ENCODE peak calls at places on chromosomes 12 and 14, in nine cellular contexts. T is lung, H is psoas muscle, B is suprapubic skin, L is brain microvascular endothelial cell, Q is thyroid gland, A is right lobe of liver, U is heart left ventricle, C is mammary epithelial cell. K is an unnamed sample.
A peak's percentile ranks its signal among the peaks of the same experiment; 100 is the strongest.

GRCh38 chr12:3205742-3206519 is 128.8 kb downstream of the TSPAN9 start:
- DNase-seq in T (no peak), H (peak; percentile 64), B (no peak), L (no peak), Q (no peak), A (no peak), U (no peak), C (no peak), K (no peak)

GRCh38 chr12:75482636-75483035 is 2.1 kb downstream of the GLIPR1 start:
- DNase-seq in T (no peak), H (no peak), B (no peak), L (no peak), Q (no peak), A (no peak), U (no peak), C (no peak), K (no peak)

GRCh38 chr14:63487724-63488123 is 55.5 kb downstream of the PPP2R5E start:
- DNase-seq in T (no peak), H (no peak), B (no peak), L (no peak), Q (no peak), A (no peak), U (no peak), C (no peak), K (no peak)

GRCh38 chr14:94027566-94028449 is 1.7 kb downstream of the OTUB2 start:
- DNase-seq in T (no peak), H (peak; percentile 46), B (no peak), L (no peak), Q (peak; percentile 81), A (peak; percentile 74), U (no peak), C (peak; percentile 52), K (no peak)

GRCh38 chr12:69904761-69905160 is 79.7 kb downstream of the MYRFL start:
- DNase-seq in T (no peak), H (no peak), B (no peak), L (peak; percentile 69), Q (no peak), A (no peak), U (no peak), C (no peak), K (peak; percentile 87)

GRCh38 chr14:93977790-93978581 is 1.6 kb upstream of the ASB2 start:
- DNase-seq in T (no peak), H (peak; percentile 29), B (no peak), L (no peak), Q (no peak), A (no peak), U (no peak), C (peak; percentile 42), K (no peak)

GRCh38 chr12:122013792-122014590 is 7.7 kb upstream of the BCL7A start:
- DNase-seq in T (no peak), H (no peak), B (no peak), L (no peak), Q (no peak), A (no peak), U (no peak), C (no peak), K (no peak)

GRCh38 chr12:120698677-120699076 is 11.6 kb upstream of the UNC119B start:
- DNase-seq in T (no peak), H (no peak), B (no peak), L (no peak), Q (no peak), A (no peak), U (no peak), C (no peak), K (no peak)

GRCh38 chr14:29311983-29312382 is 545.4 kb downstream of the FOXG1 start:
- DNase-seq in T (no peak), H (no peak), B (no peak), L (no peak), Q (no peak), A (no peak), U (no peak), C (no peak), K (no peak)

GRCh38 chr12:54053625-54054441 is at the start of gene HOXC4:
- DNase-seq in T (no peak), H (no peak), B (no peak), L (no peak), Q (no peak), A (no peak), U (no peak), C (no peak), K (no peak)

GRCh38 chr12:54055522-54055921 is 1.9 kb downstream of the HOXC4 start:
- DNase-seq in T (no peak), H (no peak), B (no peak), L (no peak), Q (no peak), A (no peak), U (no peak), C (no peak), K (no peak)

GRCh38 chr12:54052745-54053624 is 650 bp upstream of the HOXC4 start:
- DNase-seq in T (no peak), H (no peak), B (no peak), L (no peak), Q (no peak), A (no peak), U (no peak), C (no peak), K (no peak)

GRCh38 chr12:54056110-54056509 is 2.5 kb downstream of the HOXC4 start:
- DNase-seq in T (no peak), H (no peak), B (no peak), L (no peak), Q (no peak), A (no peak), U (no peak), C (no peak), K (no peak)

DNA sequence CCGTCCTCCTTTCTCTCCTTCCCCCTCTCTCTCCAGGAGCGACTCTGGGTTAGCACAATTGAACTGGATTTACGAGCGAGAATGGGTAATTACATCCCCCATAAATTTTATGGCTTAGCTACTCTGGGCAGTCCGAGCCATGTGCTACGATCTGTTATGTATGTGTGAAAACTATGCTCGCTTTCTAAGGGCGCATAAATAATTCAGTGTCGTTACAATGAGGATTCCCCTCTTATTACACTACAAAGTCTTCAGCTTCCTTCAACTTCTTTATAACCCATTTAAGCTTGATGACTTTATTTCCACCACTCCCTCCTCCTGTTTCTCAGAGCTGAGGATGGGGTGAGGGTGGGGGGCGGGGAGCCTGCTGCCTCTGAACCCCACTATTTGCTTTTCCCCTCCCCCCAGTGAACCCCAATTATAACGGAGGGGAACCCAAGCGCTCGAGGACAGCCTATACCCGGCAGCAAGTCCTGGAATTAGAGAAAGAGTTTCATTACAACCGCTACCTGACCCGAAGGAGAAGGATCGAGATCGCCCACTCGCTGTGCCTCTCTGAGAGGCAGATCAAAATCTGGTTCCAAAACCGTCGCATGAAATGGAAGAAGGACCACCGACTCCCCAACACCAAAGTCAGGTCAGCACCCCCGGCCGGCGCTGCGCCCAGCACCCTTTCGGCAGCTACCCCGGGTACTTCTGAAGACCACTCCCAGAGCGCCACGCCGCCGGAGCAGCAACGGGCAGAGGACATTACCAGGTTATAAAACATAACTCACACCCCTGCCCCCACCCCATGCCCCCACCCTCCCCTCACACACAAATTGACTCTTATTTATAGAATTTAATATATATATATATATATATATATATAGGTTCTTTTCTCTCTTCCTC is 1.1 kb downstream of the HOXC4 start:
- DNase-seq in T (no peak), H (no peak), B (no peak), L (no peak), Q (no peak), A (no peak), U (no peak), C (no peak), K (no peak)
- H3K4me3 ChIP-seq in T (no peak overlapping the region), H (peak overlapping the region; percentile 63), B (peak overlapping the region; percentile 36), L (peak overlapping the region; percentile 31), Q (no peak overlapping the region), A (no peak overlapping the region), U (no peak overlapping the region), C (peak overlapping the region; percentile 71), K (no peak overlapping the region)

DNA sequence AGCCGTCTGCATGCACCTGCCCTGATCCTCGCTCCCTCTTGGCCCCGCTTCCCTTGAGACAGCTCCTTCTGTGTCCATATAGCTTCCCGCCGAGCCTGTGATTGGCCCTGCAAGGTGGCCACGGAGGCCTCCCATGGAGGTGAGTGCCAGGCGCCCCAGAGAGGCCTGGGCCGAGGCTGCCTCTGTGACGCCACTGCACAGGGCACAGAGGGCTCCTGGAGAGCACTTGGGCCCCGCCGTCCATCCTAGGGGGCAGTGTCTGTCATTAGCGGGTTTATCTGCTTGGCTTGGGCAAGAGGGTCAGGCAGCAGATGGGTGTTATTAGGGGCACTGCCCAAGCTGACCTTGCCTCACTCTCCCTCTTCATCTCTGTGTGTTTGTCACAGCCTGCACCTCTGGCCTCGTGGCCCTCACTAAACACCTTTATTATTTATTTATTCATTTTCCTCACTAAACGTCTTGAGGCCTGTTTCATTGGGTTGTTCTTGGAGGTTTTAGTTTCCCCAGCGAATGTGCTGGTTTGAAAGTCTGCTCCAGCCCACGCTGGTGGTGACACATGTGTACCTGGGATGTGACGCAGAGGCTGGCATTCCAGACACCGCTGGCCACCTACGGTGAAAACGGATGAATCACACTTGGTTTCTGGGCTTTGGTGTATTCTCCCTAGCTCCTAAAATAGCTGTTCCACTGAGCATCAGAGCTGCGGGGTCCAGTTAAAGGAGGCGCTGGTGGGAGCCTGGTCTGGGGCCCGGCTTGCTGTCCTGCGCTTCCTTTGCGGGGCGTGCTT is 5.9 kb downstream of the ZFYVE21 start:
- DNase-seq in T (no peak), H (no peak), B (no peak), L (peak; percentile 84), Q (no peak), A (no peak), U (no peak), C (peak; percentile 94), K (no peak)
- H3K27ac ChIP-seq in T (no peak overlapping the region), H (peak overlapping the region; percentile 50), B (no peak overlapping the region), L (peak overlapping the region; percentile 35), Q (no peak overlapping the region), A (no peak overlapping the region), U (no peak overlapping the region), C (peak overlapping the region; percentile 71), K (no peak overlapping the region)

GRCh38 chr14:43898709-43899108 is 608.4 kb downstream of the FSCB start:
- DNase-seq in T (no peak), H (no peak), B (no peak), L (no peak), Q (no peak), A (no peak), U (no peak), C (no peak), K (no peak)
- TF ChIP-seq CTCF in T (no peak), H (no peak), B (no peak), L (no peak), Q (no peak), A (no peak), U (no peak), C (no peak), K (no peak)

GRCh38 chr12:108770269-108770829 is 39.0 kb upstream of the CORO1C start:
- DNase-seq in T (no peak), H (no peak), B (no peak), L (no peak), Q (no peak), A (no peak), U (no peak), C (no peak), K (no peak)

GRCh38 chr12:108766294-108766693 is 35.0 kb upstream of the CORO1C start:
- DNase-seq in T (no peak), H (no peak), B (no peak), L (no peak), Q (no peak), A (no peak), U (no peak), C (no peak), K (no peak)

GRCh38 chr12:108770963-108771362 is 39.6 kb upstream of the CORO1C start:
- DNase-seq in T (no peak), H (no peak), B (no peak), L (no peak), Q (no peak), A (no peak), U (no peak), C (no peak), K (no peak)

GRCh38 chr12:108772247-108772646 is 40.9 kb upstream of the CORO1C start:
- DNase-seq in T (no peak), H (peak; percentile 81), B (no peak), L (no peak), Q (no peak), A (no peak), U (no peak), C (no peak), K (no peak)

GRCh38 chr12:108768591-108769500 is 37.5 kb upstream of the CORO1C start:
- DNase-seq in T (peak; percentile 45), H (no peak), B (no peak), L (no peak), Q (peak; percentile 63), A (peak; percentile 73), U (peak; percentile 74), C (no peak), K (peak; percentile 43)
- H3K4me3 ChIP-seq in T (no peak overlapping the region), H (peak overlapping the region; percentile 37), B (peak overlapping the region; percentile 27), L (peak overlapping the region; percentile 33), Q (no peak overlapping the region), A (peak overlapping the region; percentile 24), U (peak overlapping the region; percentile 41), C (no peak overlapping the region), K (peak overlapping the region; percentile 14)